ENCODE peak calls at places on chromosome 17, in ten cellular contexts. T is astrocyte of the spinal cord, P is chondrocyte, Z is H7, R is islet precursor cell, Y is Kasumi-1, J is mucosa of gallbladder, H is neural progenitor cell, Q is T-helper 2 cell, C is GM13977. N is an unnamed sample.

GRCh38 chr17:42536048-42536371 is at the start of gene NAGLU:
- DNase-seq in Y (peak; percentile 80), Z (peak; percentile 100), T (peak; percentile 82), R (peak; percentile 95), Q (peak; percentile 71), J (peak; percentile 97), P (no peak), H (peak; percentile 88), C (peak; percentile 99), N (peak; percentile 95)

GRCh38 chr17:79041723-79042420 is 17.9 kb downstream of the C1QTNF1 start:
- DNase-seq in H (no peak), P (peak; percentile 79), Y (no peak), T (no peak), J (no peak), Z (no peak), R (no peak), C (no peak), Q (no peak), N (no peak)

GRCh38 chr17:58187063-58187462 is 5.5 kb upstream of the EPX start:
- DNase-seq in H (no peak), Y (no peak), R (peak; percentile 53), P (no peak), C (no peak), Z (no peak), T (no peak), J (no peak), Q (no peak), N (no peak)

GRCh38 chr17:33370384-33370783 is 77.3 kb upstream of the ASIC2 start:
- DNase-seq in Q (no peak), C (no peak), T (no peak), Y (no peak), P (no peak), J (no peak), Z (peak; percentile 46), R (no peak), H (no peak), N (peak; percentile 64)

GRCh38 chr17:31469959-31470358 is 78.5 kb downstream of the RAB11FIP4 start:
- DNase-seq in R (no peak), H (peak; percentile 35), T (no peak), Y (no peak), J (no peak), Z (peak; percentile 63), Q (no peak), P (no peak), C (no peak), N (peak; percentile 75)

GRCh38 chr17:65697661-65698060 is 136.2 kb upstream of the AXIN2 start:
- DNase-seq in Y (no peak), P (no peak), T (no peak), J (no peak), Z (no peak), R (no peak), Q (no peak), C (no peak), H (no peak), N (no peak)

GRCh38 chr17:79005063-79005861 is 4.3 kb downstream of the CANT1 start:
- DNase-seq in T (no peak), Q (no peak), J (peak; percentile 65), Z (no peak), R (peak; percentile 72), P (no peak), H (no peak), Y (no peak), C (no peak), N (no peak)

GRCh38 chr17:64492481-64493109 is 4.3 kb downstream of the POLG2 start:
- DNase-seq in Y (peak; percentile 56), Z (peak; percentile 33), H (no peak), Q (no peak), C (no peak), R (no peak), P (no peak), J (no peak), T (peak; percentile 23), N (no peak)

GRCh38 chr17:4645642-4646041 is 4.2 kb upstream of the ALOX15 start:
- DNase-seq in Q (no peak), Y (no peak), Z (no peak), H (no peak), T (no peak), P (no peak), J (no peak), C (no peak), R (no peak), N (no peak)

GRCh38 chr17:3683054-3683511 is 12.9 kb downstream of the P2RX5 start:
- DNase-seq in Y (peak; percentile 12), T (no peak), R (peak; percentile 72), Z (peak; percentile 96), H (peak; percentile 63), C (peak; percentile 89), Q (peak; percentile 40), J (no peak), P (no peak), N (peak; percentile 84)

GRCh38 chr17:82588266-82589175 is 59.7 kb downstream of the WDR45B start:
- DNase-seq in P (no peak), C (no peak), Q (no peak), R (no peak), J (no peak), H (no peak), Y (no peak), Z (peak; percentile 49), T (no peak), N (no peak)

GRCh38 chr17:74179576-74179975 is 23.9 kb upstream of the RPL38 start:
- DNase-seq in J (no peak), C (no peak), H (no peak), Y (no peak), P (peak; percentile 48), Q (no peak), T (no peak), Z (peak; percentile 12), R (no peak), N (no peak)

GRCh38 chr17:78263063-78263735 is 31.8 kb downstream of the TMEM235 start:
- DNase-seq in C (no peak), Q (no peak), J (peak; percentile 44), Z (peak; percentile 66), P (no peak), R (peak; percentile 66), H (no peak), Y (no peak), T (no peak), N (peak; percentile 46)

GRCh38 chr17:562174-562573 is 152.5 kb downstream of the VPS53 start:
- DNase-seq in T (no peak), J (no peak), R (no peak), Y (no peak), H (no peak), Z (no peak), Q (no peak), C (no peak), P (no peak), N (no peak)

GRCh38 chr17:35257080-35257701 is 14.3 kb downstream of the SLFN5 start:
- DNase-seq in Y (no peak), P (no peak), R (peak; percentile 14), J (peak; percentile 85), T (peak; percentile 62), Q (no peak), C (no peak), H (no peak), Z (no peak), N (no peak)

GRCh38 chr17:49108318-49108717 is 24.3 kb upstream of the B4GALNT2 start:
- DNase-seq in C (no peak), Z (no peak), R (no peak), P (no peak), H (no peak), Q (no peak), Y (no peak), T (peak; percentile 88), J (peak; percentile 38), N (no peak)

GRCh38 chr17:27552467-27552779 is 78.6 kb upstream of the LGALS9 start:
- DNase-seq in P (no peak), T (no peak), Z (no peak), J (no peak), H (no peak), R (peak; percentile 95), C (no peak), Y (no peak), Q (no peak), N (no peak)

GRCh38 chr17:47745037-47745380 is 12.0 kb downstream of the TBX21 start:
- DNase-seq in J (no peak), Z (peak; percentile 68), R (peak; percentile 52), T (no peak), Y (no peak), Q (no peak), P (no peak), H (no peak), C (no peak), N (no peak)

GRCh38 chr17:10879110-10879509 is 41.2 kb upstream of the PIRT start:
- DNase-seq in Z (peak; percentile 35), J (peak; percentile 32), P (no peak), Q (no peak), T (no peak), C (no peak), R (peak; percentile 79), Y (no peak), H (peak; percentile 73), N (peak; percentile 68)

GRCh38 chr17:63405741-63406261 is 40.3 kb downstream of the CYB561 start:
- DNase-seq in R (no peak), P (no peak), J (no peak), C (peak; percentile 48), Y (peak; percentile 94), T (peak; percentile 85), Z (no peak), H (peak; percentile 75), Q (no peak), N (no peak)

GRCh38 chr17:59846391-59847165 is 46.2 kb downstream of the TUBD1 start:
- DNase-seq in H (no peak), J (peak; percentile 62), R (peak; percentile 79), T (peak; percentile 95), Q (no peak), P (no peak), C (peak; percentile 43), Y (no peak), Z (peak; percentile 36), N (peak; percentile 48)

GRCh38 chr17:75061618-75062017 is 14.6 kb downstream of the KCTD2 start:
- DNase-seq in H (no peak), Z (no peak), T (no peak), Q (no peak), J (no peak), P (no peak), R (no peak), C (no peak), Y (no peak), N (no peak)

GRCh38 chr17:82582208-82582607 is 62.7 kb downstream of the FOXK2 start:
- DNase-seq in J (no peak), T (peak; percentile 46), H (no peak), R (no peak), C (no peak), Q (no peak), P (peak; percentile 72), Z (peak; percentile 33), Y (no peak), N (no peak)

GRCh38 chr17:29151567-29151966 is 28.6 kb downstream of the MYO18A start:
- DNase-seq in R (peak; percentile 100), Z (no peak), Y (no peak), H (peak; percentile 38), T (peak; percentile 55), J (no peak), P (no peak), Q (no peak), C (no peak), N (peak; percentile 69)

GRCh38 chr17:2271985-2272702 is 31.4 kb downstream of the SMG6 start:
- DNase-seq in H (no peak), R (no peak), Y (no peak), Q (no peak), P (no peak), T (no peak), J (no peak), Z (no peak), C (no peak), N (no peak)

GRCh38 chr17:74280093-74280513 is 6.1 kb downstream of the DNAI2 start:
- DNase-seq in J (no peak), Y (no peak), Q (peak; percentile 26), P (no peak), Z (no peak), R (no peak), T (no peak), H (no peak), C (peak; percentile 79), N (no peak)

GRCh38 chr17:37273419-37274051 is 102.2 kb upstream of the C17orf78 start:
- DNase-seq in T (peak; percentile 37), P (no peak), Y (no peak), H (peak; percentile 28), R (no peak), Q (no peak), Z (peak; percentile 21), J (no peak), C (no peak), N (peak; percentile 24)

GRCh38 chr17:43779145-43780125 is 658 bp upstream of the DUSP3 start:
- DNase-seq in H (peak; percentile 56), J (no peak), R (no peak), Z (no peak), P (no peak), Y (peak; percentile 84), Q (no peak), T (peak; percentile 40), C (no peak), N (peak; percentile 66)